ENCODE peak calls at places on chromosomes 2 and 18, in four cellular contexts. I, J, U and N are unnamed samples.

GRCh38 chr18:12393998-12394397 is 13.7 kb upstream of the PRELID3A start:
- DNase-seq in I (no peak), J (no peak), U (no peak), N (no peak)

GRCh38 chr2:85584857-85585780 is 888 bp downstream of the VAMP5 start:
- DNase-seq in I (peak), J (peak), U (peak), N (peak)

GRCh38 chr2:151630372-151630771 is 103.9 kb downstream of the NEB start:
- DNase-seq in I (no peak), J (no peak), U (no peak), N (no peak)

GRCh38 chr2:141021109-141021508 is 1109.7 kb downstream of the LRP1B start:
- DNase-seq in I (no peak), J (no peak), U (no peak), N (peak)

GRCh38 chr2:29663266-29663665 is 258.1 kb downstream of the ALK start:
- DNase-seq in I (no peak), J (no peak), U (no peak), N (peak)

GRCh38 chr18:49561377-49562193 is at the start of gene LIPG:
- DNase-seq in I (peak), J (no peak), U (no peak), N (peak)

GRCh38 chr2:15142069-15142689 is 419.0 kb downstream of the NBAS start:
- DNase-seq in I (no peak), J (peak), U (no peak), N (no peak)

GRCh38 chr2:224085246-224085645 is 46.2 kb upstream of the SERPINE2 start:
- DNase-seq in I (no peak), J (no peak), U (no peak), N (peak)

GRCh38 chr2:100959225-100959880 is 42.7 kb upstream of the RPL31 start:
- DNase-seq in I (no peak), J (no peak), U (no peak), N (no peak)

GRCh38 chr2:121897335-121897970 is 142.0 kb downstream of the TSN start:
- DNase-seq in I (no peak), J (peak), U (no peak), N (no peak)

GRCh38 chr2:156429211-156429610 is 7.0 kb upstream of the GPD2 start:
- DNase-seq in I (no peak), J (no peak), U (no peak), N (peak)

GRCh38 chr2:202491514-202491913 is 115.4 kb downstream of the BMPR2 start:
- DNase-seq in I (no peak), J (no peak), U (no peak), N (no peak)

GRCh38 chr2:149065236-149065635 is 26.7 kb downstream of the LYPD6B start:
- DNase-seq in I (no peak), J (no peak), U (no peak), N (peak)

GRCh38 chr2:213490087-213490486 is 205.8 kb downstream of the SPAG16 start:
- DNase-seq in I (no peak), J (no peak), U (no peak), N (no peak)

GRCh38 chr2:24410976-24411375 is 50.6 kb upstream of the ITSN2 start:
- DNase-seq in I (no peak), J (no peak), U (no peak), N (no peak)

GRCh38 chr2:15989559-15989958 is 49.2 kb downstream of the MYCN start:
- DNase-seq in I (no peak), J (no peak), U (no peak), N (no peak)

GRCh38 chr2:180992994-180993393 is 12.6 kb downstream of the UBE2E3 start:
- DNase-seq in I (no peak), J (no peak), U (no peak), N (no peak)

GRCh38 chr2:180991820-180992219 is 11.4 kb downstream of the UBE2E3 start:
- DNase-seq in I (no peak), J (no peak), U (no peak), N (no peak)

GRCh38 chr2:180990794-180991193 is 10.4 kb downstream of the UBE2E3 start:
- DNase-seq in I (no peak), J (no peak), U (no peak), N (no peak)

GRCh38 chr2:180990337-180990736 is 9.9 kb downstream of the UBE2E3 start:
- DNase-seq in I (no peak), J (no peak), U (no peak), N (no peak)

GRCh38 chr2:180991361-180991760 is 11.0 kb downstream of the UBE2E3 start:
- DNase-seq in I (no peak), J (no peak), U (no peak), N (no peak)
- TF ChIP-seq CTCF in I (no peak), J (no peak), U (no peak), N (peak)

GRCh38 chr2:180056367-180057118 is 49.4 kb upstream of the CWC22 start:
- DNase-seq in I (no peak), J (no peak), U (no peak), N (no peak)
- H3K4me3 ChIP-seq in I (no peak), J (no peak), U (no peak), N (no peak)

GRCh38 chr18:5851998-5852397 is 43.3 kb downstream of the TMEM200C start:
- DNase-seq in I (no peak), J (no peak), U (no peak), N (no peak)
- TF ChIP-seq CTCF in I (no peak), J (no peak), U (no peak), N (peak)

DNA sequence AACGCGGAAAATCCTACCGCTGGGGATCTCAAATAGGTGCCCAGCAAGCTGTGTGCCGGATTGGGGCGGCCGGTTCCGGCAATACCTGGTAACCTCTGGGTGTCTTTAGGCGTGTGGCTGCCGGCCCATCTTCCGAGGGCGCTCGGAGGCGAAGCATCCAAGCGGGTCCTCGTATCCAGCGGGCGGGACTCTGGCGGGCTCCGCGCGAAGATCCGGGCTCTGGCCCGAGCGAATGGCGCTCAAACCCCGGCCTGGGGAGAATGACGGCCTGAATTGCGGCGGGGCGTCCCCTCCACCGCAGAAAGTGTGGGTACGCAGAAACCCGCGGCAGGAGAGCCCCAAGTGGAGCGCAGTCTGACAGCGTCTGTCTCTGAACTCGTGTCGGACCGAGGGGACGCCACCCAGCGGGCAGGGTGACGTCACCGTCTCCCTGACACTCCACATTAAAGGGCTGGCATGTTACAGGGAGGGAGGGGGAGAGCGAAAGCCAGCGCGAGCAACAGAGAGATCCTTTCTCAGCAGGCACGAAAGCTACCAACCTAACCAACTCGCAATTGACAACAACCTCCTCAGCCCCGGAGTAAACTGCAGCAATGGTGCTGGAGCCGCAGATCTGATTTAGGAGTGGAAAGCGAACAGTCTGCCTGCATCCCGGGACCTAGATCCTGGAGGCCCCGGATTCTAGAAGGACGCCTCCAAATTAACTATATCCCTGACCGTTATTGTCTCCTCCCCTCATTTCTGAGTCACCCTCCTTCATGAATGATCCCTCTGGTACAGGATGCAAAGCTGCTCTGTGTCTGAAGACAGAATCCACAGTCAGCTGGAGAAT is at the start of gene SKOR2:
- DNase-seq in I (no peak), J (no peak), U (no peak), N (no peak)
- H3K4me3 ChIP-seq in I (no peak), J (no peak), U (no peak), N (no peak)